ENCODE peak calls at places on chromosomes 12 and 14, in eight cellular contexts. A, R, W, V, B, M, F and O are unnamed samples.

GRCh38 chr12:72189266-72189665 is 82.9 kb upstream of the TRHDE start:
- DNase-seq in A (no peak), R (no peak), W (no peak), V (no peak), B (no peak), M (no peak), F (no peak), O (no peak)

GRCh38 chr12:93127582-93128331 is 198.7 kb upstream of the EEA1 start:
- DNase-seq in A (peak; percentile 88), R (no peak), W (peak; percentile 70), V (peak; percentile 98), B (peak; percentile 96), M (peak; percentile 32), F (peak; percentile 82), O (peak; percentile 82)

GRCh38 chr14:47189911-47190503 is 485.4 kb downstream of the MDGA2 start:
- DNase-seq in A (no peak), R (no peak), W (no peak), V (no peak), B (no peak), M (no peak), F (no peak), O (no peak)

GRCh38 chr14:51424569-51425251 is 184.7 kb downstream of the TMX1 start:
- DNase-seq in A (no peak), R (no peak), W (no peak), V (no peak), B (peak; percentile 89), M (no peak), F (peak; percentile 69), O (no peak)

GRCh38 chr14:102187044-102187443 is 47.3 kb downstream of the WDR20 start:
- DNase-seq in A (peak; percentile 29), R (no peak), W (peak; percentile 74), V (no peak), B (peak; percentile 81), M (no peak), F (no peak), O (no peak)

GRCh38 chr14:104288272-104288671 is 149.9 kb downstream of the KIF26A start:
- DNase-seq in A (no peak), R (no peak), W (no peak), V (no peak), B (no peak), M (no peak), F (no peak), O (peak; percentile 5)

GRCh38 chr12:47547077-47547476 is 158.8 kb downstream of the RPAP3 start:
- DNase-seq in A (peak; percentile 23), R (no peak), W (peak; percentile 55), V (no peak), B (peak; percentile 71), M (no peak), F (no peak), O (no peak)

GRCh38 chr12:124609041-124609984 is 41.9 kb upstream of the NCOR2 start:
- DNase-seq in A (no peak), R (peak; percentile 71), W (no peak), V (peak; percentile 84), B (peak; percentile 56), M (peak; percentile 99), F (peak; percentile 79), O (peak; percentile 81)

GRCh38 chr12:84036912-84037311 is 875.7 kb downstream of the SLC6A15 start:
- DNase-seq in A (no peak), R (no peak), W (no peak), V (no peak), B (no peak), M (no peak), F (no peak), O (no peak)

GRCh38 chr14:22472935-22473854 is 115.8 kb downstream of the DAD1 start:
- DNase-seq in A (no peak), R (peak; percentile 72), W (no peak), V (peak; percentile 90), B (peak; percentile 72), M (peak; percentile 63), F (peak; percentile 40), O (no peak)

GRCh38 chr12:116954700-116955381 is 44.1 kb downstream of the FBXW8 start:
- DNase-seq in A (no peak), R (no peak), W (no peak), V (no peak), B (no peak), M (peak; percentile 74), F (peak; percentile 38), O (peak; percentile 29)

GRCh38 chr14:54776361-54777001 is 126.1 kb downstream of the GCH1 start:
- DNase-seq in A (peak; percentile 15), R (peak; percentile 48), W (peak; percentile 45), V (peak; percentile 85), B (peak; percentile 56), M (no peak), F (peak; percentile 73), O (peak; percentile 80)

GRCh38 chr12:79566452-79566851 is 124.3 kb downstream of the PAWR start:
- DNase-seq in A (no peak), R (no peak), W (peak; percentile 25), V (no peak), B (peak; percentile 31), M (no peak), F (no peak), O (no peak)

GRCh38 chr14:39726563-39726962 is 294.3 kb upstream of the FBXO33 start:
- DNase-seq in A (no peak), R (no peak), W (no peak), V (no peak), B (no peak), M (no peak), F (no peak), O (no peak)

GRCh38 chr14:39733741-39734140 is 301.5 kb upstream of the FBXO33 start:
- DNase-seq in A (no peak), R (no peak), W (no peak), V (no peak), B (no peak), M (no peak), F (no peak), O (no peak)

GRCh38 chr14:39734306-39734705 is 302.1 kb upstream of the FBXO33 start:
- DNase-seq in A (no peak), R (no peak), W (no peak), V (no peak), B (no peak), M (no peak), F (no peak), O (no peak)

DNA sequence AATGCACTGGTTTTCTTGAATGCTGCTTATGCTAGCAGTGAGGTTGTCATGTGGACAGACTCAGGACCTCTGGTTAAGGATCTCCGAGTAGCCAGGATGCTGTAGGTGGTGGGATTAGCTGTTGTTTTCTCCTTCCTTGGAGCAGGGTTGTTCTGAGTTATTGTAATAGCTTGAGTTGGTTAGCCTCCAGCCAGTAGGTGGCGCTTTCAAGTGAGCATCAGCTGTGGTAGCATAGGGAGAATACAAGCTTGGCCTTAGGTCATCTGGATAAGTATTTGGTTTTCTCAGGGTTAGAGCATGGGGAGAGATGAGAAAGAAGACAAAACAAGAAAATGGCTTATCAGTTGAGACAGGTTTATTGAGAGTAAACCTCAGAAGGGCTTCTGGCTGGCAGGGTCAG is 299.7 kb upstream of the FBXO33 start:
- DNase-seq in A (no peak), R (no peak), W (no peak), V (peak; percentile 37), B (no peak), M (no peak), F (no peak), O (no peak)
- TF ChIP-seq CTCF in A (no peak), R (no peak), W (peak; percentile 24), V (peak; percentile 62), B (no peak), M (no peak), F (no peak), O (no peak)

GRCh38 chr12:52821071-52821730 is 7.3 kb upstream of the KRT4 start:
- DNase-seq in A (no peak), R (no peak), W (no peak), V (no peak), B (no peak), M (no peak), F (no peak), O (no peak)

GRCh38 chr12:52824741-52825410 is 9.2 kb downstream of the KRT79 start:
- DNase-seq in A (no peak), R (no peak), W (no peak), V (no peak), B (no peak), M (no peak), F (no peak), O (no peak)

GRCh38 chr12:52823761-52824450 is 10.0 kb upstream of the KRT4 start:
- DNase-seq in A (no peak), R (no peak), W (no peak), V (no peak), B (no peak), M (no peak), F (no peak), O (no peak)

GRCh38 chr12:52821826-52822660 is 8.1 kb upstream of the KRT4 start:
- DNase-seq in A (no peak), R (no peak), W (peak; percentile 18), V (no peak), B (no peak), M (no peak), F (no peak), O (no peak)

DNA sequence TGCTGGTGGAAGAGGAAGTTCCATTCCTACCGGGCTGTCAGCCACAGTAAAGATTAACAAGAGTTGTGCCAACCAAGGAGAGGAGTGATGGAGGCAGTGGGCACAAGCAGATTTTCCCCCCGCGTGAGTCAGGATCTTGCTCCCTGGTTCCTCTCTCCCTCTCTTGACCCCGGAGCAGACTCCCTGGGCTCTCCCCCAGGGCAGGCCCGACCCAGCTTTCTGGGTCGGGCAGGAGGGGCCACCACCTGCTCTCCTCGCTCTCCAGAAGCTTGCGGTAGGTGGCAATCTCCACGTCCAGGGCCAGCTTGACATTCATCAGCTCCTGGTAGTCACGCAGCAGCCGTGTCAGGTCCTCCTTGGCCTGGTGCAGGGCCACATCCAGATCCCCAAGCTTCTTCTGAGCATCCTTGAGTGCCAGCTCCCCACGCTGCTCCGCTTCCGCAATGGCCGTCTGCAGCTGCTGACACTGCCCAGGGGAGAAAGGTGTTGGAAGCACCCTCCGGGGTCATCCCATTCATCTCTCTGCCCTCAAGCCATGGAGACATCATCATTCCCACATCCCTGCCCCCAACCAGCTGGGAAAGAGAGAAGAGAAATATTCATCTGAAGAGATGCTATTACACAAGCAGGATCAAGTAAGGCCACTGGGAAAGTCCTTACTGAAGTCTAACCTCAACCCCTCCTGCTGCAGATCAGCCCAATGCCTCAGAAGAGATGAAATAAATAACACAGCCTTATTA is 9.0 kb upstream of the KRT4 start:
- DNase-seq in A (no peak), R (no peak), W (no peak), V (no peak), B (no peak), M (no peak), F (no peak), O (no peak)
- TF ChIP-seq CTCF in A (no peak), R (no peak), W (no peak), V (no peak), B (no peak), M (no peak), F (no peak), O (no peak)

DNA sequence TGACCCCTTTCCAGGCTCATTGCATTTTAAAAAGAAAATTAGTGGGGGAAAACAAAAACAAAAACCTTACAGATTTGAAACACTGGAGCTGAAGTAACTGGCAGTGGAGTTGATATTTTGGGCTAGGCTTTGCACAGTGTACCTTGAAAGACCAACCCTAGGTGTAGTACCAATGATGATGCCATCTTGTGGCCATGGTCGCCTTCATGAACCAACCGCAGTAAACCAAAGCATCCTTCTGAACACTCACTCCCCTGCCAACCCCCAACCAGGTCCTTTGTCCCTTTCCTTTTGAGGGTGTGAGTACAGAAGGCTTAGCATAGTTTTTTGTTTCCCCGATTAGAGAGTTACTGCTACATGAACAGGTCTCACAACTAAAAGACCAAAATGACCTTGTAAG is 5.9 kb downstream of the TOMM20L start:
- DNase-seq in A (no peak), R (no peak), W (no peak), V (peak; percentile 8), B (no peak), M (no peak), F (no peak), O (no peak)
- TF ChIP-seq CTCF in A (no peak), R (peak; percentile 6), W (peak; percentile 13), V (no peak), B (no peak), M (no peak), F (no peak), O (no peak)

GRCh38 chr12:43882578-43883178 is 46.8 kb downstream of the TMEM117 start:
- DNase-seq in A (peak; percentile 54), R (peak; percentile 44), W (peak; percentile 59), V (peak; percentile 74), B (peak; percentile 81), M (no peak), F (no peak), O (no peak)
- TF ChIP-seq CTCF in A (peak; percentile 97), R (peak; percentile 70), W (peak; percentile 90), V (peak; percentile 83), B (peak; percentile 81), M (peak; percentile 63), F (peak; percentile 81), O (peak; percentile 73)